ENCODE peak calls at places on chromosomes 7 and 10, in seven cellular contexts. H is upper lobe of right lung, J is esophagus squamous epithelium, C is HFF-Myc, F is tibial nerve, S is RWPE2, G is K562. P is an unnamed sample.

GRCh38 chr10:95121904-95122303 is 52.6 kb upstream of the CYP2C8 start:
- DNase-seq in F (no peak), J (no peak), C (no peak), G (no peak), H (no peak), S (no peak), P (no peak)

GRCh38 chr7:131509087-131509486 is 47.3 kb downstream of the PODXL start:
- DNase-seq in C (no peak), J (no peak), S (no peak), F (no peak), H (no peak), G (no peak), P (no peak)

GRCh38 chr7:18555120-18555519 is 59.6 kb downstream of the HDAC9 start:
- DNase-seq in G (no peak), J (no peak), S (no peak), F (no peak), H (no peak), C (no peak), P (peak; percentile 51)

GRCh38 chr7:30180718-30181117 is 45.9 kb downstream of the MTURN start:
- DNase-seq in F (no peak), G (no peak), H (no peak), J (no peak), S (no peak), C (no peak), P (no peak)

GRCh38 chr10:44397476-44398225 is 12.8 kb upstream of the CXCL12 start:
- DNase-seq in J (no peak), G (no peak), F (no peak), H (peak; percentile 41), C (no peak), S (no peak), P (no peak)

GRCh38 chr7:45347804-45348203 is 190.2 kb downstream of the RAMP3 start:
- DNase-seq in H (no peak), G (peak; percentile 19), S (no peak), F (no peak), J (no peak), C (peak; percentile 70), P (no peak)

GRCh38 chr7:34296663-34297062 is 361.4 kb upstream of the NPSR1 start:
- DNase-seq in F (no peak), C (no peak), G (no peak), J (no peak), H (no peak), S (no peak), P (no peak)

GRCh38 chr10:51000164-51000563 is 74.1 kb upstream of the PRKG1 start:
- DNase-seq in G (no peak), H (no peak), S (no peak), C (no peak), F (no peak), J (no peak), P (no peak)

GRCh38 chr10:88725798-88726197 is 19.7 kb downstream of the LIPK start:
- DNase-seq in J (no peak), S (no peak), H (no peak), G (no peak), C (no peak), F (no peak), P (no peak)

GRCh38 chr10:126690534-126690933 is 20.0 kb upstream of the C10orf90 start:
- DNase-seq in J (no peak), C (no peak), G (no peak), H (no peak), F (no peak), S (no peak), P (no peak)

GRCh38 chr7:8125680-8126444 is 136.1 kb downstream of the ICA1 start:
- DNase-seq in C (no peak), H (peak; percentile 67), F (no peak), S (no peak), J (peak; percentile 5), G (no peak), P (no peak)

DNA sequence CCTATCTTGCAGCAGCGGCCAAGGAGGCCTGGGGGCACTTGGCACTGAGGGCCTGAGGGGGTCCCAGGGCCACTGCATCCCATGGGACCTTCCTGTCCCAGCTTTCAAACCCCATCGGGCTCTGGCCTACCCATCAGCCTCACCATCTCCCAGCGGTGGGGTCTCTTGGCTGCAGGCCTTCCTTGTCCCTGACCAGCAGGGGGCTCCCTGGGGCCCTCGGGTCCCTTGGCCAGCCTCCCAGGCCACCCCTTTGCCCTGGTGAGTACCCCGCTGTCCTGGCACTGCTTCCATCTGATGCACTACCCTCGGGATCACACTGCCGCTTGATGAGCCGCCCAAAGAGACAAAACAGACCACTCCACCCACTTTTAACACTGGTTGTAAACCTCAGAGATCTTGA is 43.5 kb downstream of the YKT6 start:
- DNase-seq in G (peak; percentile 73), C (no peak), H (no peak), F (no peak), S (no peak), J (no peak), P (no peak)
- TF ChIP-seq CTCF in G (peak; percentile 55), C (peak; percentile 59), H (peak; percentile 41), F (peak; percentile 22), S (peak; percentile 48), J (peak; percentile 10), P (peak; percentile 69)

GRCh38 chr10:117271427-117271826 is 30.5 kb downstream of the SLC18A2 start:
- DNase-seq in F (no peak), C (no peak), J (no peak), S (no peak), G (no peak), H (no peak), P (peak; percentile 27)

GRCh38 chr10:117266812-117267211 is 25.9 kb downstream of the SLC18A2 start:
- DNase-seq in H (no peak), G (no peak), S (no peak), J (no peak), C (no peak), F (no peak), P (no peak)

GRCh38 chr10:117266400-117266799 is 25.5 kb downstream of the SLC18A2 start:
- DNase-seq in F (no peak), S (no peak), H (no peak), C (no peak), J (no peak), G (peak; percentile 26), P (no peak)

GRCh38 chr10:117268907-117269306 is 28.0 kb downstream of the SLC18A2 start:
- DNase-seq in C (no peak), J (no peak), F (no peak), S (no peak), G (no peak), H (no peak), P (no peak)

DNA sequence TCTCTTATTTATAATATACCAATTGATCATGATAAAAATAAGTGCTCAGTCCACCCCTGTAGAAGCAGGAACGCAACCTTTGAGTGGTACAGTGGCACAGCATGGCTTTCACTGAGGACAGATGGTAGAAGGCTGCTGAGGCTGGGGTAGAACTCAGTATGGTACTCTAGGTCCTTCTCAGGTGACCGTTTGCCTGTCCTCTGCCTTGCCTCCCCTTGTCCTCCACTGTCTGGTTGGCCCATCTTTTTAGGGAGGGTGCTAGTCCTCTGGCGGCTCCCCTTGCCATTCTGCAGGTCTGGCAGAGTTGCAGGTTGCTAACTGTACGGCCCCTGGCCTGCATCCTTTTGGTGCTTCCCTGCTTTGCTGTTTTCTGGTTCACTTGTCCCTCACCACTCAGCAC is 27.3 kb downstream of the SLC18A2 start:
- DNase-seq in C (no peak), G (no peak), H (no peak), F (no peak), J (no peak), S (no peak), P (no peak)
- H3K4me3 ChIP-seq in C (no peak overlapping the region), G (no peak overlapping the region), H (no peak overlapping the region), F (no peak overlapping the region), J (no peak overlapping the region), S (no peak overlapping the region), P (no peak overlapping the region)

GRCh38 chr7:118259115-118259514 is 34.6 kb downstream of the ANKRD7 start:
- DNase-seq in S (no peak), C (no peak), G (no peak), J (no peak), H (no peak), F (no peak), P (no peak)
- TF ChIP-seq CTCF in S (peak; percentile 70), C (no peak), G (peak; percentile 35), J (no peak), H (peak; percentile 22), F (no peak), P (no peak)

GRCh38 chr10:61594430-61594829 is 68.3 kb upstream of the CABCOCO1 start:
- DNase-seq in G (no peak), J (no peak), S (no peak), F (no peak), H (no peak), C (no peak), P (no peak)

GRCh38 chr10:61588770-61589211 is 73.9 kb upstream of the CABCOCO1 start:
- DNase-seq in H (no peak), J (no peak), F (no peak), G (peak; percentile 70), C (no peak), S (no peak), P (no peak)

GRCh38 chr10:61586829-61587228 is 75.9 kb upstream of the CABCOCO1 start:
- DNase-seq in H (no peak), G (no peak), J (no peak), F (no peak), C (no peak), S (no peak), P (no peak)

GRCh38 chr10:61592581-61592980 is 70.1 kb upstream of the CABCOCO1 start:
- DNase-seq in H (no peak), G (peak; percentile 50), S (no peak), C (no peak), J (no peak), F (no peak), P (no peak)

DNA sequence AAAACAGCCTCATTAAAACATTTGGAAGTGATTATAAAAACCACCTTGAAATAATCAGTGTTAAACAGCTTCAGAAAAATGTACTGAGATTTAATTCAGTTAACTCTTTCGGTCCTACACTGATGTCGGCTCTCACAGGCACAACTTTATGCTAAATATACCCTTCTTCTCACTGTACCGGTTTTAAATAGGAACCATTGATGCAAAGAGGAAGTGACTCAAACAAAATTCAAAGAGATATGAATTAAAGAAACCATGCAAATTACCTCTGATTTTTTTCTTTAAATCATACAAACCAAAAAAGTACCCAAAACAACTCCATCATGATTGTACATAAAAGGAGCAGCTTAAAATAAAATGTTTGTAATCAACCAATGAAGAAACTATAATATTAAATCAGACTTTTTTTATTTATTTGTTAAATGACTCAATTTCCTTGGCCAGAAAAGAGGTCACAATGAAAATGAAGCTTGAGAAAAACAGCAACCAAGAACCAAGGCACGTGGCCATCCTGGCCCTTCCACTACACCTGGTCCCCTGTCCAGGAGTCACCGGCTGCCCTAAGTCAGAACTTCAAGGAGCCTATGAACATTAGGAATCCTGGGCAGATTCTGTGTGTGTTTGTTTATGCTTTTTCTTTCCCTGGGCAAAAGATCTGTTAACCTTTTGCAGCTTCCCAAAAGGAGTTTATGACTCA is 73.0 kb upstream of the CABCOCO1 start:
- DNase-seq in F (no peak), S (no peak), H (no peak), G (no peak), J (no peak), C (no peak), P (no peak)
- H3K4me3 ChIP-seq in F (no peak overlapping the region), S (no peak overlapping the region), H (no peak overlapping the region), G (no peak overlapping the region), J (no peak overlapping the region), C (no peak overlapping the region), P (no peak overlapping the region)

DNA sequence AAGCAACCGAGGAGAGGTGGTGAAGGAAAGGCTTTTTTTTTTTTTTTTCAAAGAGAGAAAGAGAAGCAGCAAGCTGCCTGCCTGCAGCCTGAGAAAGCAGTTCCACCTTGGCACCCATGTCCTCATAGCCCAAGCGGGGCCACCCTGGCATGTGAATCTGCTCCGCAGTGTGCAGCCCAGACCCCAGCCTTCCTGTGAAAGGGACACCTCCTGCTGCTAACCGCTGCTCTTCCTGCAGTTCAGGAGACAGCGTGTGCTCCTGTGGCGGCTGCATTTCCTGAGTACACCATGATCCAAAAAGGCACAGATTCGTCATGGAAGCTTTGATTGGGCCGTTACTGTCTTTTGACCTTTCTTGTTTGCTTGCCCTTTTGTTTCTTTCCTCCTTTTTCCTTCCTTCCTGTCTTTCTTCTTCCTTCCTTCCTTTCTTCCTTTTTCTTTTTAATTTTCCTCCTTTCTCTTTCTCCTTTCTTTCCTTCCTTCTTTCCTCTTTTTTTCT is 38.1 kb downstream of the IKZF1 start:
- DNase-seq in H (no peak), S (no peak), J (no peak), C (no peak), F (no peak), G (no peak), P (no peak)
- TF ChIP-seq CTCF in H (no peak), S (no peak), J (no peak), C (no peak), F (no peak), G (no peak), P (no peak)